ENCODE peak calls at places on chromosome 10, in six cellular contexts. N is kidney glomerular epithelial cell, R is prostate gland, J is Panc1, U is NCI-H2081, H is renal cortical epithelial cell. V is an unnamed sample.

GRCh38 chr10:11300563-11300962 is 282.9 kb downstream of the CELF2 start:
- DNase-seq in N (no peak), R (no peak), J (no peak), U (no peak), H (no peak), V (no peak)

GRCh38 chr10:119306964-119307363 is 99.6 kb downstream of the GRK5 start:
- DNase-seq in N (peak), R (no peak), J (no peak), U (no peak), H (peak), V (peak)

GRCh38 chr10:9342865-9343450 is 1288.5 kb downstream of the GATA3 start:
- DNase-seq in N (peak), R (no peak), J (peak), U (peak), H (peak), V (peak)

GRCh38 chr10:110610308-110610774 is 33.8 kb upstream of the RBM20 start:
- DNase-seq in N (peak), R (peak), J (no peak), U (peak), H (peak), V (peak)

GRCh38 chr10:9547921-9548904 is 1469.5 kb upstream of the CELF2 start:
- DNase-seq in N (no peak), R (no peak), J (no peak), U (no peak), H (no peak), V (no peak)

GRCh38 chr10:24552346-24553016 is 171.2 kb downstream of the ARHGAP21 start:
- DNase-seq in N (no peak), R (peak), J (no peak), U (no peak), H (no peak), V (no peak)

GRCh38 chr10:89100680-89101079 is 106.4 kb downstream of the CH25H start:
- DNase-seq in N (no peak), R (no peak), J (no peak), U (no peak), H (no peak), V (no peak)

GRCh38 chr10:100872034-100872791 is 40.5 kb upstream of the SLF2 start:
- DNase-seq in N (peak), R (no peak), J (peak), U (peak), H (no peak), V (peak)

GRCh38 chr10:101656915-101657314 is 38.1 kb downstream of the FBXW4 start:
- DNase-seq in N (no peak), R (no peak), J (no peak), U (no peak), H (no peak), V (no peak)

GRCh38 chr10:34091796-34092195 is 723.3 kb downstream of the PARD3 start:
- DNase-seq in N (no peak), R (no peak), J (no peak), U (no peak), H (no peak), V (no peak)

GRCh38 chr10:46515402-46516192 is 40.9 kb downstream of the GPRIN2 start:
- DNase-seq in N (no peak), R (no peak), J (no peak), U (no peak), H (no peak), V (no peak)

GRCh38 chr10:78299861-78300453 is 266.3 kb downstream of the RPS24 start:
- DNase-seq in N (no peak), R (no peak), J (no peak), U (no peak), H (no peak), V (no peak)

GRCh38 chr10:119209050-119209735 is 1.8 kb downstream of the GRK5 start:
- DNase-seq in N (peak), R (no peak), J (no peak), U (no peak), H (no peak), V (no peak)

GRCh38 chr10:5592070-5592469 is 67.3 kb downstream of the CALML3 start:
- DNase-seq in N (no peak), R (no peak), J (no peak), U (no peak), H (no peak), V (no peak)

V was measured in RCC 7860.